ENCODE peak calls at places on chromosomes 5 and 9, in seven cellular contexts. G is fibroblast of lung, V is T-helper 2 cell, L is A172, Q is posterior cingulate gyrus, I is endothelial cell of umbilical vein, T is IMR-90. U is an unnamed sample.

GRCh38 chr5:54362434-54362833 is 52.1 kb upstream of the ARL15 start:
- DNase-seq in G (no peak), V (no peak), L (peak), Q (no peak), I (peak), T (peak), U (no peak)

GRCh38 chr9:97831843-97832636 is 21.0 kb upstream of the FOXE1 start:
- DNase-seq in G (no peak), V (no peak), L (no peak), Q (no peak), I (no peak), T (no peak), U (no peak)

GRCh38 chr9:87659534-87660419 is 66.1 kb upstream of the CTSL start:
- DNase-seq in G (no peak), V (no peak), L (no peak), Q (no peak), I (no peak), T (no peak), U (peak)

GRCh38 chr9:36831381-36832231 is 202.5 kb downstream of the PAX5 start:
- DNase-seq in G (no peak), V (no peak), L (no peak), Q (no peak), I (no peak), T (no peak), U (no peak)

GRCh38 chr5:69187342-69187741 is 2.0 kb upstream of the CENPH start:
- DNase-seq in G (no peak), V (no peak), L (no peak), Q (no peak), I (no peak), T (no peak), U (no peak)

GRCh38 chr9:73996844-73997243 is 500.3 kb upstream of the RORB start:
- DNase-seq in G (no peak), V (no peak), L (no peak), Q (no peak), I (no peak), T (no peak), U (no peak)

GRCh38 chr9:126693428-126693931 is 79.8 kb downstream of the LMX1B start:
- DNase-seq in G (no peak), V (no peak), L (no peak), Q (no peak), I (no peak), T (no peak), U (peak)

GRCh38 chr9:122904466-122904822 is 715 bp downstream of the RC3H2 start:
- DNase-seq in G (peak), V (peak), L (peak), Q (no peak), I (peak), T (peak), U (no peak)

GRCh38 chr5:167820266-167820988 is 471.0 kb upstream of the WWC1 start:
- DNase-seq in G (no peak), V (no peak), L (no peak), Q (no peak), I (no peak), T (no peak), U (no peak)

GRCh38 chr9:90044710-90045151 is 439.9 kb downstream of the GADD45G start:
- DNase-seq in G (no peak), V (no peak), L (peak), Q (no peak), I (peak), T (no peak), U (no peak)

GRCh38 chr9:96243798-96244197 is 58.2 kb downstream of the HSD17B3 start:
- DNase-seq in G (no peak), V (no peak), L (no peak), Q (no peak), I (no peak), T (no peak), U (no peak)

GRCh38 chr5:59021286-59021673 is 438.4 kb downstream of the RAB3C start:
- DNase-seq in G (peak), V (no peak), L (no peak), Q (no peak), I (no peak), T (no peak), U (no peak)

GRCh38 chr5:61599370-61600140 is 267.5 kb downstream of the ZSWIM6 start:
- DNase-seq in G (peak), V (no peak), L (peak), Q (no peak), I (peak), T (peak), U (no peak)

GRCh38 chr5:665541-665955 is 27.6 kb downstream of the TPPP start:
- DNase-seq in G (no peak), V (no peak), L (no peak), Q (no peak), I (no peak), T (no peak), U (no peak)

GRCh38 chr5:2003690-2004365 is 121.1 kb upstream of the IRX4 start:
- DNase-seq in G (no peak), V (no peak), L (no peak), Q (no peak), I (no peak), T (no peak), U (no peak)